ENCODE peak calls at places on chromosomes 7 and 10, in seven cellular contexts. One of them, this sample, is unnamed.
A peak's percentile ranks its signal among the peaks of the same experiment; 100 is the strongest.

GRCh38 chr7:118590107-118590506 is 365.6 kb downstream of the ANKRD7 start:
- DNase-seq in psoas muscle: no peak
- DNase-seq in HCT116: peak; percentile 3
- DNase-seq in fibroblast of lung: no peak
- DNase-seq in GM12878: no peak
- DNase-seq in CD8-positive, alpha-beta memory T cell: no peak
- DNase-seq in stomach: no peak
- DNase-seq in this sample: no peak

GRCh38 chr7:77727936-77728701 is 31.9 kb downstream of the RSBN1L start:
- DNase-seq in fibroblast of lung: peak; percentile 37
- DNase-seq in CD8-positive, alpha-beta memory T cell: no peak
- DNase-seq in psoas muscle: no peak
- DNase-seq in GM12878: no peak
- DNase-seq in stomach: no peak
- DNase-seq in HCT116: no peak
- DNase-seq in this sample: no peak

GRCh38 chr10:97640868-97641811 is 669 bp downstream of the PI4K2A start:
- DNase-seq in stomach: no peak
- DNase-seq in GM12878: no peak
- DNase-seq in HCT116: no peak
- DNase-seq in psoas muscle: no peak
- DNase-seq in CD8-positive, alpha-beta memory T cell: peak; percentile 50
- DNase-seq in fibroblast of lung: peak; percentile 75
- DNase-seq in this sample: peak; percentile 92

GRCh38 chr7:19690736-19691135 is 18.1 kb downstream of the POLR1F start:
- DNase-seq in HCT116: no peak
- DNase-seq in fibroblast of lung: no peak
- DNase-seq in GM12878: no peak
- DNase-seq in psoas muscle: no peak
- DNase-seq in CD8-positive, alpha-beta memory T cell: no peak
- DNase-seq in stomach: no peak
- DNase-seq in this sample: peak; percentile 68

GRCh38 chr10:102704915-102705314 is 9.3 kb downstream of the ARL3 start:
- DNase-seq in stomach: no peak
- DNase-seq in psoas muscle: no peak
- DNase-seq in CD8-positive, alpha-beta memory T cell: no peak
- DNase-seq in GM12878: no peak
- DNase-seq in HCT116: no peak
- DNase-seq in fibroblast of lung: peak; percentile 36
- DNase-seq in this sample: no peak

GRCh38 chr10:101207026-101207425 is 22.2 kb downstream of the LBX1 start:
- DNase-seq in GM12878: no peak
- DNase-seq in HCT116: no peak
- DNase-seq in stomach: no peak
- DNase-seq in psoas muscle: no peak
- DNase-seq in fibroblast of lung: no peak
- DNase-seq in CD8-positive, alpha-beta memory T cell: no peak
- DNase-seq in this sample: peak; percentile 42

GRCh38 chr10:101896466-101896865 is 52.9 kb upstream of the KCNIP2 start:
- DNase-seq in HCT116: no peak
- DNase-seq in psoas muscle: no peak
- DNase-seq in fibroblast of lung: no peak
- DNase-seq in CD8-positive, alpha-beta memory T cell: no peak
- DNase-seq in GM12878: no peak
- DNase-seq in stomach: no peak
- DNase-seq in this sample: no peak

GRCh38 chr7:108890862-108891261 is 321.2 kb downstream of the DNAJB9 start:
- DNase-seq in HCT116: no peak
- DNase-seq in CD8-positive, alpha-beta memory T cell: no peak
- DNase-seq in stomach: no peak
- DNase-seq in GM12878: no peak
- DNase-seq in psoas muscle: no peak
- DNase-seq in fibroblast of lung: no peak
- DNase-seq in this sample: no peak

GRCh38 chr10:123570898-123571515 is 95.1 kb upstream of the GPR26 start:
- DNase-seq in GM12878: no peak
- DNase-seq in CD8-positive, alpha-beta memory T cell: no peak
- DNase-seq in fibroblast of lung: no peak
- DNase-seq in stomach: no peak
- DNase-seq in psoas muscle: no peak
- DNase-seq in HCT116: no peak
- DNase-seq in this sample: no peak

GRCh38 chr10:31977440-31978157 is 49.0 kb upstream of the ARHGAP12 start:
- DNase-seq in HCT116: no peak
- DNase-seq in fibroblast of lung: peak; percentile 60
- DNase-seq in psoas muscle: no peak
- DNase-seq in CD8-positive, alpha-beta memory T cell: no peak
- DNase-seq in GM12878: no peak
- DNase-seq in stomach: no peak
- DNase-seq in this sample: peak; percentile 68

GRCh38 chr10:46520941-46521340 is 35.5 kb downstream of the GPRIN2 start:
- DNase-seq in HCT116: no peak
- DNase-seq in psoas muscle: peak; percentile 49
- DNase-seq in GM12878: no peak
- DNase-seq in stomach: peak; percentile 28
- DNase-seq in CD8-positive, alpha-beta memory T cell: peak; percentile 46
- DNase-seq in fibroblast of lung: peak; percentile 35
- DNase-seq in this sample: peak; percentile 86

GRCh38 chr10:71083457-71083975 is 128.9 kb upstream of the UNC5B start:
- DNase-seq in HCT116: no peak
- DNase-seq in GM12878: no peak
- DNase-seq in fibroblast of lung: no peak
- DNase-seq in CD8-positive, alpha-beta memory T cell: no peak
- DNase-seq in stomach: peak; percentile 7
- DNase-seq in psoas muscle: no peak
- DNase-seq in this sample: no peak

GRCh38 chr10:120741415-120741814 is 109.7 kb upstream of the WDR11 start:
- DNase-seq in stomach: no peak
- DNase-seq in HCT116: no peak
- DNase-seq in psoas muscle: no peak
- DNase-seq in GM12878: no peak
- DNase-seq in fibroblast of lung: no peak
- DNase-seq in CD8-positive, alpha-beta memory T cell: no peak
- DNase-seq in this sample: no peak

GRCh38 chr10:120744040-120744439 is 107.1 kb upstream of the WDR11 start:
- DNase-seq in GM12878: no peak
- DNase-seq in HCT116: no peak
- DNase-seq in fibroblast of lung: no peak
- DNase-seq in CD8-positive, alpha-beta memory T cell: no peak
- DNase-seq in psoas muscle: no peak
- DNase-seq in stomach: no peak
- DNase-seq in this sample: no peak

GRCh38 chr10:120746016-120746755 is 105.0 kb upstream of the WDR11 start:
- DNase-seq in stomach: no peak
- DNase-seq in fibroblast of lung: no peak
- DNase-seq in GM12878: no peak
- DNase-seq in HCT116: no peak
- DNase-seq in CD8-positive, alpha-beta memory T cell: no peak
- DNase-seq in psoas muscle: no peak
- DNase-seq in this sample: no peak

GRCh38 chr10:120738658-120739057 is 112.5 kb upstream of the WDR11 start:
- DNase-seq in stomach: no peak
- DNase-seq in CD8-positive, alpha-beta memory T cell: no peak
- DNase-seq in fibroblast of lung: no peak
- DNase-seq in psoas muscle: no peak
- DNase-seq in HCT116: no peak
- DNase-seq in GM12878: no peak
- DNase-seq in this sample: no peak

GRCh38 chr10:120742373-120742772 is 108.8 kb upstream of the WDR11 start:
- DNase-seq in CD8-positive, alpha-beta memory T cell: no peak
- DNase-seq in HCT116: no peak
- DNase-seq in GM12878: no peak
- DNase-seq in psoas muscle: no peak
- DNase-seq in stomach: no peak
- DNase-seq in fibroblast of lung: no peak
- DNase-seq in this sample: no peak
- H3K4me1 ChIP-seq in CD8-positive, alpha-beta memory T cell: no peaks in the 10 kb centered on the region
- H3K4me1 ChIP-seq in HCT116: no peaks in the 10 kb centered on the region
- H3K4me1 ChIP-seq in GM12878: no peaks in the 10 kb centered on the region
- H3K4me1 ChIP-seq in psoas muscle: no peaks in the 10 kb centered on the region
- H3K4me1 ChIP-seq in stomach: no peaks in the 10 kb centered on the region
- H3K4me1 ChIP-seq in fibroblast of lung: no peaks in the 10 kb centered on the region
- H3K4me1 ChIP-seq in this sample: no peaks in the 10 kb centered on the region

DNA sequence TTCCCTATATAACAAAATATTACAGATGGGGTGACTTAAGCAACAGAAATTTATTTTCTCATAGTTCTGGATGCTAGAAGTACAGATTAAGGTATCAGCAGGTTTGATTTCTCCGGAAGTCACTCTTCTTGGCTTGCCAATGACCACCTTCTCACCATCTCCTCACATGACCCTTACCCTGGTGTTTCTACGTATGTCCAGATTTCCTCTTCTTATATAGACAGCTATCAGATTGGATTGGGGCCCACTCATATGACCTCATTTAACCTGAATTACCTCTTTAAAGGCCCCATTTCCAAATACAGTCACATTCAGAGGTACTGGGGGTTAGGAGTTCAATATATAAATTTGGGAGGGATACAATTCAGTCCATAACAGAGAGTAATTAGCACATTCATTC is 17.0 kb upstream of the RAPGEF5 start:
- DNase-seq in fibroblast of lung: no peak
- DNase-seq in CD8-positive, alpha-beta memory T cell: no peak
- DNase-seq in stomach: no peak
- DNase-seq in psoas muscle: no peak
- DNase-seq in HCT116: no peak
- DNase-seq in GM12878: no peak
- DNase-seq in this sample: no peak
- H3K27ac ChIP-seq in fibroblast of lung: no peak overlapping the region
- H3K27ac ChIP-seq in CD8-positive, alpha-beta memory T cell: no peak overlapping the region
- H3K27ac ChIP-seq in stomach: no peak overlapping the region
- H3K27ac ChIP-seq in psoas muscle: no peak overlapping the region
- H3K27ac ChIP-seq in HCT116: no peak overlapping the region
- H3K27ac ChIP-seq in GM12878: no peak overlapping the region
- H3K27ac ChIP-seq in this sample: no peak overlapping the region

DNA sequence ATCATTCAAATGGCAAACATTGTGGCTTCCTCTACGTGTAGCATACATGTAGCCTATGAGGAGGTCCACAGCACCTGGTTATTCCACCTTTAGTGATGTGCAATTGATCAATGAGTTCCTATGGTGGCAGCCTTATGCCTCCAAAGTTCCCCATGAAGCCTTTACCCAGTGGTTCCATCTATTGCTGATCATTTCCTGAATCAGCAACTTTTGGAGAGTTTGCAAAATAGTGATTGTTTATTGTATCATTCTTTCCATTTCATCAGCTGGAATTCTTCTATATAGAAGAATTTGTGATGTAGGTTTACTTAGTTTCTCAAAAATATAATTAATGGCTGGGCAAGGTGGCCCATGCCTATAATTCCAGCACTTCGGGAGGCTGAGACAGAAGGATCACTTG is 380.2 kb upstream of the MKI67 start:
- DNase-seq in psoas muscle: no peak
- DNase-seq in fibroblast of lung: no peak
- DNase-seq in stomach: no peak
- DNase-seq in CD8-positive, alpha-beta memory T cell: no peak
- DNase-seq in GM12878: no peak
- DNase-seq in HCT116: no peak
- DNase-seq in this sample: no peak
- H3K27me3 ChIP-seq in psoas muscle: no peaks in the 10 kb centered on the region
- H3K27me3 ChIP-seq in fibroblast of lung: no peaks in the 10 kb centered on the region
- H3K27me3 ChIP-seq in stomach: no peaks in the 10 kb centered on the region
- H3K27me3 ChIP-seq in CD8-positive, alpha-beta memory T cell: no peaks in the 10 kb centered on the region
- H3K27me3 ChIP-seq in GM12878: no peaks in the 10 kb centered on the region
- H3K27me3 ChIP-seq in HCT116: peaks cover 53% of the 10 kb centered on the region
- H3K27me3 ChIP-seq in this sample: no peaks in the 10 kb centered on the region

GRCh38 chr7:134651991-134652390 is 5.3 kb downstream of the BPGM start:
- DNase-seq in GM12878: no peak
- DNase-seq in HCT116: no peak
- DNase-seq in psoas muscle: no peak
- DNase-seq in CD8-positive, alpha-beta memory T cell: no peak
- DNase-seq in fibroblast of lung: no peak
- DNase-seq in stomach: no peak
- DNase-seq in this sample: no peak

GRCh38 chr7:134645935-134646334 is 718 bp upstream of the BPGM start:
- DNase-seq in CD8-positive, alpha-beta memory T cell: no peak
- DNase-seq in HCT116: no peak
- DNase-seq in fibroblast of lung: peak; percentile 38
- DNase-seq in GM12878: no peak
- DNase-seq in psoas muscle: no peak
- DNase-seq in stomach: no peak
- DNase-seq in this sample: no peak

GRCh38 chr7:134646425-134647305 is at the start of gene BPGM:
- DNase-seq in CD8-positive, alpha-beta memory T cell: peak; percentile 99
- DNase-seq in psoas muscle: peak; percentile 97
- DNase-seq in fibroblast of lung: peak; percentile 100
- DNase-seq in HCT116: peak; percentile 100
- DNase-seq in GM12878: peak; percentile 100
- DNase-seq in stomach: peak; percentile 98
- DNase-seq in this sample: peak; percentile 96

GRCh38 chr7:134648456-134648855 is 1.8 kb downstream of the BPGM start:
- DNase-seq in stomach: no peak
- DNase-seq in GM12878: no peak
- DNase-seq in CD8-positive, alpha-beta memory T cell: no peak
- DNase-seq in HCT116: no peak
- DNase-seq in fibroblast of lung: no peak
- DNase-seq in psoas muscle: no peak
- DNase-seq in this sample: no peak

DNA sequence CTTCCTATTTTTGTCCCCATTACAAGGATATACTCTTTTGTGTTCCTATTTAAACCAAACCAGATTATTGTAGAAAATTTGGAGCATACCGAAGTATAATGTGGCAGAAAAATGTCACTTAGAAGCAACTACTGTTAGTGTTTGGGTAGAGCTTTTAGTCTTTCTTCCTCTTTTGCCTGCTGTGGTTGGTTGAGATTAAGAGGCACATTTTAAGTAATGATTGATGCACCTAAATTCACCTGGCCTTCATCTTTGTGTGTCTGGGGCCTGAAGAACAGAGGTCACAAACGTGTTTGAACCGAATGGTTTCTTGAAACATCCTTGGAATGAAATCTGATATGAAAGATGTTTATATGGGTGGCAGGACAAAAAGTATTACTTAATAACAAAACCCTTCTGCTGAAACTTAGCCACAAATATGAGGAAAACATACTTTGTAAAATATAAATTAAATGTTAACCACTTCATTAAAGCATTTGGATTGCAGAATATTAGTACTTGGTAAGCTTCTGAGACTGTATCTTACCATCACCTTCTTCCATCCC is 2.6 kb downstream of the BPGM start:
- DNase-seq in psoas muscle: no peak
- DNase-seq in fibroblast of lung: no peak
- DNase-seq in HCT116: no peak
- DNase-seq in GM12878: no peak
- DNase-seq in stomach: no peak
- DNase-seq in CD8-positive, alpha-beta memory T cell: no peak
- DNase-seq in this sample: no peak
- H3K4me1 ChIP-seq in psoas muscle: peaks cover 16% of the 10 kb centered on the region
- H3K4me1 ChIP-seq in fibroblast of lung: peaks cover 4% of the 10 kb centered on the region
- H3K4me1 ChIP-seq in HCT116: peaks cover 12% of the 10 kb centered on the region
- H3K4me1 ChIP-seq in GM12878: peaks cover 3% of the 10 kb centered on the region
- H3K4me1 ChIP-seq in stomach: peaks cover 18% of the 10 kb centered on the region
- H3K4me1 ChIP-seq in CD8-positive, alpha-beta memory T cell: peaks cover 19% of the 10 kb centered on the region
- H3K4me1 ChIP-seq in this sample: peaks cover 15% of the 10 kb centered on the region

DNA sequence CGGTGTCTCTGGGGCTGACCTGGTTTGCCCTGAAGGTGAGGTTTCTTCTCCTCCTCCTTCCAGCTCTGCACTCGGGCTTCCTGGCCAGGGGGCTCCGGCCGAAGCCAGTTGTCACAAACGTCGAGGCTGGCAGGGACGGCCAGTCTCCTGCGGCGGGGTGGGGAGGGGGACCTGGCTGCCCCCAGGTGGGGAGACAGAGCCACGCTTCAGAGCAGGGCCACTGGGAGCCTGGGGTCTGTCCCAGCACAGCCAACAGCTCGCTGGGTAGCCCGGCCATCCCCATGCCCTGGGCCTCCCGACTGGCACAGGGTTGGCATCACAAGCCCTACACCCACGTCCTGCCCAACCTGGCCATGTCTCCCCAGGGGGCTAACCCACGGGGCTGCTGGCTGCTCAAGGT is 20.4 kb downstream of the MICALL2 start:
- DNase-seq in stomach: no peak
- DNase-seq in HCT116: no peak
- DNase-seq in GM12878: no peak
- DNase-seq in fibroblast of lung: no peak
- DNase-seq in CD8-positive, alpha-beta memory T cell: no peak
- DNase-seq in psoas muscle: no peak
- DNase-seq in this sample: no peak
- H3K27ac ChIP-seq in stomach: no peak overlapping the region
- H3K27ac ChIP-seq in HCT116: no peak overlapping the region
- H3K27ac ChIP-seq in GM12878: no peak overlapping the region
- H3K27ac ChIP-seq in fibroblast of lung: no peak overlapping the region
- H3K27ac ChIP-seq in CD8-positive, alpha-beta memory T cell: no peak overlapping the region
- H3K27ac ChIP-seq in psoas muscle: no peak overlapping the region
- H3K27ac ChIP-seq in this sample: no peak overlapping the region